ENCODE peak calls at places on chromosomes 2 and 18, in four cellular contexts. U is neural progenitor cell, T is SK-N-SH, O is GM23338. S is an unnamed sample.

GRCh38 chr2:199470672-199471442 is 13.1 kb upstream of the SATB2 start:
- DNase-seq in U (peak), T (no peak), O (peak), S (no peak)

GRCh38 chr2:20141056-20141762 is 83.7 kb downstream of the SDC1 start:
- DNase-seq in U (no peak), T (no peak), O (no peak), S (peak)

GRCh38 chr18:13516855-13517254 is 209.5 kb downstream of the FAM210A start:
- DNase-seq in U (no peak), T (no peak), O (no peak), S (no peak)

GRCh38 chr2:11532434-11533055 is 1.3 kb upstream of the GREB1 start:
- DNase-seq in U (no peak), T (no peak), O (no peak), S (no peak)

GRCh38 chr2:145743016-145743415 is 1223.1 kb upstream of the ZEB2 start:
- DNase-seq in U (no peak), T (no peak), O (no peak), S (no peak)

GRCh38 chr18:66638856-66639621 is 35.1 kb upstream of the CDH19 start:
- DNase-seq in U (no peak), T (no peak), O (no peak), S (no peak)

GRCh38 chr2:183284606-183285005 is 160.4 kb downstream of the NUP35 start:
- DNase-seq in U (no peak), T (no peak), O (no peak), S (no peak)

GRCh38 chr2:182726473-182726872 is 10.4 kb downstream of the DNAJC10 start:
- DNase-seq in U (no peak), T (no peak), O (no peak), S (no peak)

GRCh38 chr2:216081487-216082387 is at the start of the genes PECR and TMEM169:
- DNase-seq in U (peak), T (peak), O (peak), S (peak)

GRCh38 chr2:25316101-25316500 is 25.6 kb downstream of the DNMT3A start:
- DNase-seq in U (no peak), T (no peak), O (no peak), S (no peak)

GRCh38 chr18:53698907-53699306 is 525.6 kb downstream of the MBD2 start:
- DNase-seq in U (peak), T (peak), O (peak), S (peak)

GRCh38 chr2:24948506-24948905 is 23.2 kb downstream of the DNAJC27 start:
- DNase-seq in U (no peak), T (no peak), O (no peak), S (no peak)

GRCh38 chr2:26724004-26724750 is 31.7 kb downstream of the KCNK3 start:
- DNase-seq in U (no peak), T (no peak), O (no peak), S (peak)

GRCh38 chr2:46268986-46269385 is 28.2 kb upstream of the EPAS1 start:
- DNase-seq in U (no peak), T (no peak), O (no peak), S (no peak)

GRCh38 chr2:56199492-56199891 is 15.7 kb downstream of the CCDC85A start:
- DNase-seq in U (no peak), T (no peak), O (no peak), S (no peak)

GRCh38 chr2:129605654-129606053 is 373.8 kb upstream of the RAB6C start:
- DNase-seq in U (no peak), T (peak), O (no peak), S (no peak)

GRCh38 chr2:74648009-74648443 is at the start of gene M1AP:
- DNase-seq in U (peak), T (no peak), O (peak), S (peak)

GRCh38 chr2:240250150-240250984 is 109.9 kb upstream of the OTOS start:
- DNase-seq in U (no peak), T (no peak), O (no peak), S (no peak)

DNA sequence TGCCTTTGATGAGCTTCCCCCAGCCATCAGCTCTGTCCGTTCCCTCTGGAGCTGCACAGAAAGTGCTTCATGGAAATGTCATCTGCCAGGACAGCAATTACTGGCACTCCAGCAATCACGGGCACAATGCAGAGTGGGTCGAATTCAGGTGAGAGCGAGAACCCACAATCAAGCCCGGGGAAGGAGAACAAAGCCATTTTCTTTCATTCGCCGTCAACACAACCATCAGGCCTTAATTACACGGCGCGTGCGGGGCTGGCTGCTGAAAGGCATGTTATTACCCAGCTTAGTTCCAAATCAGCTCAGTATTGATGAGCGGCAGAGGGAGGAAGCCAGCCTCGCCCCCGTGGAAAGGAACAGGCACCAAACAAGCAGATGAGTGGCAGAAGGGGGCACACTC is 143.9 kb downstream of the MYT1L start:
- DNase-seq in U (peak), T (no peak), O (no peak), S (no peak)
- H3K4me2 ChIP-seq in U (no peak), T (no peak), O (no peak), S (no peak)

DNA sequence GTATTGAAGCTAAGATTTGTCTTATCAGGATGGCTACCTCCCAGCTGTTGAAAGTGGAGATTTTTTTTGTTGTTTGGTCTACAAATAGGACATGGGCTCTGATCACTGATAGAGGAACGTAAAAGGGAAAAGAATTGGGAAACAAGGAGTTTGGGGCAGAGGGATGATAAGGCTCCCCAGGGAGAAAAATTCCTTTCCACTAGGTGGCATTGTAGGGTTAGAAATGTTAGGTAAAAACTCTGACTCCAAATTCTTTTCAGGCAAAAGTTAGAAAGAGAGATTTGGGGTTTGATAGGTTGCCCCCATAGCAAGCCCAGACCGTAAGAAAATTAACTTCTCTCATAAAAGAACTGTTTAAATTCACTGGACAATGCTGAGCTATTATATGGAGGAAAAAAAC is 19.8 kb downstream of the CMPK2 start:
- DNase-seq in U (no peak), T (no peak), O (no peak), S (no peak)
- TF ChIP-seq CTCF in U (no peak), T (peak), O (peak), S (no peak)

GRCh38 chr18:3297025-3297984 is 35.4 kb downstream of the MYL12B start:
- DNase-seq in U (peak), T (peak), O (peak), S (peak)
- H3K4me2 ChIP-seq in U (peak), T (peak), O (peak), S (peak)

GRCh38 chr18:9787716-9788115 is 79.6 kb downstream of the RAB31 start:
- DNase-seq in U (no peak), T (no peak), O (no peak), S (no peak)

GRCh38 chr18:9790261-9790660 is 82.2 kb downstream of the RAB31 start:
- DNase-seq in U (no peak), T (no peak), O (no peak), S (no peak)

GRCh38 chr18:9788140-9788539 is 80.0 kb downstream of the RAB31 start:
- DNase-seq in U (no peak), T (no peak), O (no peak), S (no peak)

GRCh38 chr18:9787126-9787525 is 79.0 kb downstream of the RAB31 start:
- DNase-seq in U (no peak), T (no peak), O (no peak), S (no peak)

GRCh38 chr18:9788860-9789259 is 80.8 kb downstream of the RAB31 start:
- DNase-seq in U (no peak), T (no peak), O (no peak), S (no peak)
- TF ChIP-seq CTCF in U (no peak), T (no peak), O (no peak), S (no peak)

GRCh38 chr2:118672055-118672454 is 175.4 kb downstream of the EN1 start:
- DNase-seq in U (no peak), T (no peak), O (no peak), S (no peak)

GRCh38 chr2:118670868-118671267 is 176.6 kb downstream of the EN1 start:
- DNase-seq in U (no peak), T (no peak), O (no peak), S (peak)

GRCh38 chr2:118668431-118669424 is 178.7 kb downstream of the EN1 start:
- DNase-seq in U (peak), T (no peak), O (no peak), S (peak)

GRCh38 chr2:118669639-118670038 is 177.8 kb downstream of the EN1 start:
- DNase-seq in U (no peak), T (no peak), O (no peak), S (no peak)

DNA sequence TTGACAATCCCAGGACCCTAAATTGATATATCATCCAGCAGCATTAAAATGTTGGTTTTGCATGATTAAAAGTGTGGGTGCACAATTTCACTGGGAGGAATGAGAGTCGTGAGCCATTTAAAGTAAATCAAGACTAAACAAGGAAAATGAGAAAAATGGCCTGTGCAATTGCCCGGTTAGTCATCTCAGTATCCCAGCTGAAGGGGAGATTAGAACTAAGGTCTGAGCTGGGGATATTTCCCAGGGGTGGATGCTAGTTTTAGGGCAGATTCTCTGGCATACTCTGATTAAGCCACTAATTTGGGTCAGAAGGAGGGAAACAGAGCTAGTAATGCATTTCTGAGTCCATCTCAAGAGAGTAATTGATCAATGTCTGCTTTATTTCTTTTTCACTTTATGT is 177.2 kb downstream of the EN1 start:
- DNase-seq in U (no peak), T (no peak), O (no peak), S (no peak)
- H3K4me2 ChIP-seq in U (no peak), T (peak), O (no peak), S (no peak)

DNA sequence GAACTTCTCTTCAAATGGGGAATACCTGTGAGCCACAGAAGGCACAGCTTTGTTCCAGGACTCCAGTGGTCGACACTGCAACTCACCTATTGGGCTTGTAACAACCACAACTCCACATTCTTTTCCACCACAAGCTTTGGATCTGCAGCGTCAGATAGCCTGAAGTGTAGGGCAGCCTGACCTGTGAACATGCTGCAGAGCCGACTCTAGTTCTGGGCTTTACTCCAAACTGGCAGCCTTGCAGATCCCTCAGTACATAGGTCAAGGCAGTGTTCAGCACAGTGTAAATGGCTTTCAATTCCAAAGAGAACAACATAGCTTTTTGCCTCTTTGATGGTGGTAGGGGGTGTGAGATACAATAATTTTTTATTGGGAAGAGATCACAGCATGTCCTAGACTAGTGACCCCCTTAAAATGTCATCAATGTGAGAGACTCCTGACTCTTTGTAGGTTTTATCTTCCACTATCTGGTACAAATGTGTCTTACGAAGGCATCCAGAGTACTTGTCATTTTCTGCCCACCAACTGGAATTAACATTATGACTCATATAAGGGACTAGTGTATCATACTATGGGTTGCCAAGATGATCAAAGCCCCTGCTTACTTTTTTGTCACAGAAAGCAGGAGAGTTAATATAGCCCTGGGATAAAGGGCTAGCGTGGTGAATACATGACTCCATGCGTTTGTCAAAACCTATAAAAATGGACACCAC is 149.8 kb downstream of the COPS8 start:
- DNase-seq in U (no peak), T (no peak), O (no peak), S (peak)
- TF ChIP-seq CTCF in U (no peak), T (no peak), O (no peak), S (no peak)

GRCh38 chr18:61471832-61472406 is 138.7 kb downstream of the CDH20 start:
- DNase-seq in U (peak), T (no peak), O (peak), S (no peak)
- H3K4me2 ChIP-seq in U (peak), T (no peak), O (no peak), S (no peak)

DNA sequence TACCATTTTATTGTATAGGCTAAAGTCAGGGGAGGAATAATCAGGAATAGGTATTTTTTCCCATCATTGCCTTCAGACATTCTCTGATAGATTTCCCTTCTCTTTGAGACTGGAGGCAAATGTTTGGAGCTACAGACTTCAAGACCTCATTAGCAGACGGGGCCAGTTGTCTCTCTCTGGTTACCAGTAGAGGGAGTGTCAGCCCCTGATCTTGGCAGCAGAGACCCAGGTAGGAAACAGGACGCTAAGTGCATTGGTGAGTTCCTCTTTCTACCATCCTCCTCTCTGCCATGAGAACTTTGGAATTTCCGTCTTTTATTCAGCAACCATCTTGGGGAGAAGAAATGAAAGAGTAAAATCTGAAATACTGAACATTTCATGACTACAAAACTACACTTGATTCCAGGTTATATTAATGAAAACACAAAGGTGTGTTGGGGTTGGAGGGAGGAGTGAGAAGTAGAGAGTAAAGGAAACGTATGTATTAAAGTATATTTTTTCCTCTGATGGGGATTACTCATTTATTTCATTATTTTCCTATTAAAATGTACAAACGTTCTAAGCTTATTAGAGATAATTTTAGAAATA is 186.2 kb upstream of the GCFC2 start:
- DNase-seq in U (peak), T (peak), O (peak), S (peak)
- TF ChIP-seq CTCF in U (peak), T (peak), O (peak), S (peak)

DNA sequence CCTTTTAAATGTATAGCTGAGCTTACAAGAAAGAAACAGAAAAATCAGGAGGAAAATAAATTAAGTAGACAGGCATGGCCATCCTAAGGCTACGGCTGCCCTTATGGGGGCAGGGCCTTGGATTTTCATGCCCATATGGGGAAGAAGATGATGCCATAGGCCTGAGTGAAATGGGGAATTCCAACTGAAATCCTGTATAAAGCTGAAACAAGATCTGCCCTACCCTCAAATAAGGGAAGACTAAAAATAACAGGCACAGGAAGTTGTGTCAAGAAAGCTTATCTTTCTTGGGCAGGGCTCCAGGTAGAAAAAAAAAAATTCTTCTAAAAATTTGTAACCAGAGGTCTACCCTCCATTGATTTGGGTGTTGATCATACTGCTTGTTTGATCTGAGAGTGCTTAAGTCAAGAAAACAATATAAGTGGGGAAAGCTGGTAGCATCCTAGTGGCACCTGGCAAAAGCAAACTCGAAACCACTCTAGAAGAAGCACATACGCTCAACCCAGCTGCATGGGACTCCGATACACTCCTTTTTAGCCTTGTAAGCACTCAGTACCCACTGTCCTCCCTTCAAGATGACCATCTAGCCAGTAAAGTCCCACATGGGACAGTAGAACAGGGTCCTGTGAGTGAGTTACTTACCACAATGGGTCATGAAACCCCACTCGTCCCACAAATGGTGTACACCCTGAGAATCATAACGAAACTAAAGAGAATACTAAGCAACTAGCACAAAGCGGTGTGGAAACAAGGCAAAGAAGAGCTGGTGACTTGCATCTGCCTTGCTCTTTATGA is 22.3 kb downstream of the DNAH7 start:
- DNase-seq in U (no peak), T (no peak), O (no peak), S (no peak)
- H3K4me2 ChIP-seq in U (no peak), T (no peak), O (no peak), S (no peak)